ENCODE peak calls at places on chromosomes 11 and 22, in five cellular contexts. B is GM13977; U is activated CD4-positive, alpha-beta T cell treated with anti-CD3 and anti-CD28 coated beads, Interleukin-2, amount 50 U/mL, for 24 hours; O is neural crest cell; F is activated CD4-positive, CD25-positive, alpha-beta regulatory T cell. G is an unnamed sample.

GRCh38 chr11:15688351-15688792 is 573.6 kb downstream of the INSC start:
- DNase-seq in B (no peak), U (no peak), O (peak; percentile 48), F (no peak), G (no peak)

GRCh38 chr22:37077802-37078448 is 26.4 kb downstream of the KCTD17 start:
- DNase-seq in B (peak; percentile 93), U (peak; percentile 91), O (peak; percentile 77), F (peak; percentile 91), G (peak; percentile 93)

GRCh38 chr22:42909363-42910058 is 52.4 kb upstream of the ARFGAP3 start:
- DNase-seq in B (no peak), U (no peak), O (no peak), F (no peak), G (no peak)

GRCh38 chr11:117916956-117917355 is 12.2 kb downstream of the TMPRSS13 start:
- DNase-seq in B (no peak), U (no peak), O (no peak), F (no peak), G (no peak)

GRCh38 chr22:40665312-40665711 is 14.0 kb upstream of the MCHR1 start:
- DNase-seq in B (no peak), U (no peak), O (no peak), F (no peak), G (no peak)

GRCh38 chr11:126186708-126187481 is 24.6 kb downstream of the RPUSD4 start:
- DNase-seq in B (no peak), U (no peak), O (no peak), F (no peak), G (no peak)

GRCh38 chr22:24937114-24937513 is 9.4 kb downstream of the LHFPL7 start:
- DNase-seq in B (no peak), U (no peak), O (peak; percentile 10), F (no peak), G (no peak)

GRCh38 chr11:2703487-2704141 is 3.8 kb upstream of the KCNQ1OT1 start:
- DNase-seq in B (no peak), U (no peak), O (no peak), F (no peak), G (no peak)

GRCh38 chr22:20295262-20296064 is 24.4 kb downstream of the DGCR6L start:
- DNase-seq in B (no peak), U (no peak), O (no peak), F (no peak), G (no peak)

GRCh38 chr11:373716-374551 is 4.6 kb downstream of the B4GALNT4 start:
- DNase-seq in B (no peak), U (no peak), O (peak; percentile 55), F (no peak), G (no peak)

GRCh38 chr11:108757630-108758029 is 92.8 kb downstream of the DDX10 start:
- DNase-seq in B (no peak), U (no peak), O (no peak), F (no peak), G (no peak)

GRCh38 chr11:132361011-132361550 is 990.7 kb downstream of the NTM start:
- DNase-seq in B (no peak), U (no peak), O (no peak), F (no peak), G (no peak)

GRCh38 chr11:117428186-117428855 is 100.7 kb downstream of the CEP164 start:
- DNase-seq in B (no peak), U (no peak), O (no peak), F (no peak), G (no peak)

G was measured in GM13976.